ENCODE peak calls at places on chromosomes 1 and 21, in eight cellular contexts. Q is heart left ventricle, M is heart right ventricle, W is mesendoderm, T is right lobe of liver, F is MG63, K is pancreas, V is fibroblast of lung. J is an unnamed sample. For H3K36me3, the result is how much of the 10 kb centered on the place peaks cover.

GRCh38 chr1:21292991-21293536 is 2.8 kb upstream of the ECE1 start:
- DNase-seq in Q (no peak), M (no peak), W (no peak), T (no peak), F (no peak), K (no peak), V (no peak), J (no peak)

GRCh38 chr1:61182049-61182448 is 99.7 kb downstream of the NFIA start:
- DNase-seq in Q (no peak), M (peak), W (no peak), T (no peak), F (no peak), K (no peak), V (peak), J (no peak)

GRCh38 chr1:238281418-238281817 is 390.7 kb upstream of the ZP4 start:
- DNase-seq in Q (no peak), M (no peak), W (peak), T (no peak), F (no peak), K (no peak), V (peak), J (no peak)

GRCh38 chr1:115099693-115100050 is 10.4 kb upstream of the TSPAN2 start:
- DNase-seq in Q (no peak), M (no peak), W (no peak), T (no peak), F (no peak), K (no peak), V (peak), J (no peak)

GRCh38 chr21:32653326-32653901 is 41.2 kb upstream of the CFAP298 start:
- DNase-seq in Q (no peak), M (no peak), W (peak), T (no peak), F (no peak), K (peak), V (no peak), J (no peak)

GRCh38 chr21:26469789-26470188 is 103.3 kb downstream of the CYYR1 start:
- DNase-seq in Q (no peak), M (peak), W (no peak), T (no peak), F (peak), K (no peak), V (peak), J (peak)

GRCh38 chr1:237124856-237125462 is 83.0 kb downstream of the RYR2 start:
- DNase-seq in Q (no peak), M (no peak), W (peak), T (no peak), F (no peak), K (no peak), V (no peak), J (no peak)

GRCh38 chr1:201384406-201384782 is 6.9 kb upstream of the TNNT2 start:
- DNase-seq in Q (no peak), M (no peak), W (no peak), T (no peak), F (no peak), K (no peak), V (no peak), J (no peak)

GRCh38 chr21:33206771-33207290 is 22.9 kb upstream of the IFNAR2 start:
- DNase-seq in Q (no peak), M (no peak), W (no peak), T (no peak), F (no peak), K (no peak), V (no peak), J (no peak)

GRCh38 chr1:152543808-152544207 is 22.8 kb downstream of the LCE3E start:
- DNase-seq in Q (no peak), M (no peak), W (peak), T (no peak), F (peak), K (no peak), V (no peak), J (no peak)

GRCh38 chr1:94602312-94602711 is 60.8 kb upstream of the F3 start:
- DNase-seq in Q (no peak), M (no peak), W (no peak), T (no peak), F (no peak), K (no peak), V (peak), J (no peak)

GRCh38 chr1:1618396-1619068 is 3.2 kb downstream of the MIB2 start:
- DNase-seq in Q (peak), M (no peak), W (no peak), T (peak), F (no peak), K (no peak), V (no peak), J (no peak)

GRCh38 chr1:1617516-1617915 is 2.2 kb downstream of the MIB2 start:
- DNase-seq in Q (peak), M (no peak), W (no peak), T (peak), F (no peak), K (no peak), V (no peak), J (no peak)

GRCh38 chr1:1616838-1617237 is 1.5 kb downstream of the MIB2 start:
- DNase-seq in Q (no peak), M (no peak), W (no peak), T (peak), F (no peak), K (no peak), V (no peak), J (no peak)

GRCh38 chr1:1616045-1616821 is 933 bp downstream of the MIB2 start:
- DNase-seq in Q (no peak), M (no peak), W (no peak), T (peak), F (peak), K (no peak), V (peak), J (no peak)

GRCh38 chr1:1617925-1618324 is 2.6 kb downstream of the MIB2 start:
- DNase-seq in Q (no peak), M (no peak), W (no peak), T (peak), F (no peak), K (no peak), V (no peak), J (no peak)
- H3K4me3 ChIP-seq in Q (no peak), M (no peak), W (no peak), T (no peak), F (no peak), K (no peak), V (no peak), J (no peak)

DNA sequence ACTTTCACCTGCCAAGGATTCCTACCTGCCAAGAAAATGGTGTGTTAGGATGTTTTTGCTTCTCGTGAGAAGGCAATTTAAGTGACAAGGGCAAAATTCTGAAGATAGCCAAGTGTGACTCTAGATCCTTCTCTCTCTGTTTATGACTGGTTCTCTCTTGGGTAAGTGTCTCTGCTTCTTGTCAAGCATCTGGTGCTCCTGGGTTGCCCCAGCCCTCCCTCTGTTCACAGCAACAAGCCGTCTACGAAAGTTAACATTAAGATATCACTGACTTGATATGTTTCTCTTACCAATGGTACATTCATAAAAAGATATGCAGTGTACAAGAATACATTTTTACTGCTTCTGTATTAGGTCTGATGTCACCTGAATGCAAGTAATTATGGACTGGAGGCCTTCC is 55.4 kb downstream of the PROX1 start:
- DNase-seq in Q (no peak), M (no peak), W (no peak), T (no peak), F (no peak), K (no peak), V (no peak), J (no peak)
- H3K36me3 ChIP-seq in Q (under half), M (under half), W (under half), T (under half), F (under half), K (under half), V (under half), J (under half)

DNA sequence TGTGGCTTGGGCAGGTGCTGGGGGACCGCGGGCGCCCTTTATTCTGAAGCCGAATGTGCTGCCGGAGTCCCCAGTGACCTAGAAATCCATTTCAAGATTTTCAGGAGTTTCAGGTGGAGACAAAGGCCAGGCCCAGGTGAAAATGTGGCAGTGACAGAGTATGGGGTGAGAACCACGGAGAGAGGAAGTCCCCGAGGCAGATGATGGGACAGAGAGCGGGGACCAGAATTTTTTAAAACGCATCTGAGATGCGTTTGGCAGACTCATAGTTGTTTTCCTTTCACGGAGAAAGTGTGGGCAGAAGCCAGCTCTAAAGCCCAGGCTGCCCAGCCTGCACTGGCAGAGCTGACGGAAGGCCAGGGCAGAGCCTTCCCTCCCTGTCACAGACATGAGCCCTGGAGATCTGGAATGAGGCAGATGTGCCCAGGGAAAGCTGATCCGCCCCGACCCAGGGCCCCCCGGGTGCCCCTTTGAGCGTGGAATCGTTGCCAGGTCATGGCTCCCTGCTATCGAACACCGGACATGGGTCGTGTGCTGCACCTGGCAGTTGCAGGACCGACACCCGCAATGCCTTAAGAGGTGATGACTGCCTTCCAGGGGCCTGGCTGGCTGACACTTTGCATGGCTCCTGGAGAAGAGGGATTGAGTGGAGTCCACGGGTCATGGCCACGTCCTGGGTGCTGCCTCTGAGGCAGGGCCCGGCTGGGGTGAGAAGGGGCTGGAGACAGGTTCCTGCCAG is 6.5 kb upstream of the SLX9 start:
- DNase-seq in Q (no peak), M (no peak), W (no peak), T (peak), F (no peak), K (no peak), V (no peak), J (no peak)
- H3K4me3 ChIP-seq in Q (no peak), M (no peak), W (no peak), T (no peak), F (no peak), K (no peak), V (no peak), J (no peak)

GRCh38 chr1:53218201-53218600 is 2.2 kb downstream of the CZIB start:
- DNase-seq in Q (no peak), M (no peak), W (no peak), T (no peak), F (no peak), K (no peak), V (no peak), J (no peak)
- H3K36me3 ChIP-seq in Q (half or more), M (under half), W (under half), T (under half), F (under half), K (under half), V (under half), J (under half)

GRCh38 chr1:178579562-178579961 is 66.7 kb downstream of the TEX35 start:
- DNase-seq in Q (no peak), M (no peak), W (no peak), T (no peak), F (no peak), K (no peak), V (no peak), J (no peak)
- H3K4me3 ChIP-seq in Q (no peak), M (no peak), W (no peak), T (no peak), F (no peak), K (no peak), V (no peak), J (no peak)

GRCh38 chr1:71072273-71072672 is 8.6 kb downstream of the ZRANB2 start:
- DNase-seq in Q (no peak), M (no peak), W (no peak), T (no peak), F (no peak), K (no peak), V (no peak), J (no peak)

GRCh38 chr1:71074681-71075080 is 6.2 kb downstream of the ZRANB2 start:
- DNase-seq in Q (no peak), M (no peak), W (no peak), T (no peak), F (no peak), K (no peak), V (no peak), J (no peak)

GRCh38 chr1:71068325-71069240 is 12.3 kb downstream of the ZRANB2 start:
- DNase-seq in Q (no peak), M (no peak), W (no peak), T (no peak), F (no peak), K (no peak), V (no peak), J (no peak)

DNA sequence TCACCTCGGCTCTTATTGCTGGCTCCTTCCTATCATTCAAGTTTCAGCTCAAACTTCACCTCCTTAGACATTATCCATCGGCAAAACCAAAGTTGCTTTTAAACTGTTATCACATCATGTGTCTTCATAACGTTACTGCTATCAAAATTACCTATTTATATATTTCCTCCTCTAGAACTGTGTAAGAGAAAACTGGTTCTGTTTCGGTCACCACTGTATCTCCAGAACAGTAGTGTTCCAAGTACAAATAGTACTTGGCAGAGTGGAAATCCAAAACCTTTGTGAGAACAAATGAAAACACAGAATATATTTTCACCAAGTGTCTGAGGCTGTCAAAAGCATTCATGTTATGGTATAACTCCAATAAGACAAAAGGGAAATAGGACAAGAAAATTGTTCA is 9.1 kb downstream of the ZRANB2 start:
- DNase-seq in Q (no peak), M (no peak), W (no peak), T (no peak), F (no peak), K (no peak), V (no peak), J (no peak)
- H3K36me3 ChIP-seq in Q (half or more), M (half or more), W (under half), T (under half), F (half or more), K (half or more), V (under half), J (under half)

J was measured in BJ.